ENCODE peak calls at places on chromosomes 5 and 9, in nine cellular contexts. Y is A549; G is AG10803; I is fibroblast of mammary gland; K is foreskin fibroblast; L is kidney; J is CD8-positive, alpha-beta T cell; X is fibroblast of the aortic adventitia; E is adrenal gland. B is an unnamed sample.

GRCh38 chr9:3516667-3517330 is 9.0 kb downstream of the RFX3 start:
- DNase-seq in Y (no peak), G (peak), I (no peak), K (no peak), L (no peak), J (no peak), X (no peak), E (no peak), B (no peak)

GRCh38 chr5:10456583-10457562 is 15.2 kb downstream of the ROPN1L start:
- DNase-seq in Y (no peak), G (peak), I (peak), K (peak), L (no peak), J (no peak), X (peak), E (no peak), B (peak)

GRCh38 chr9:104903609-104904008 is 24.3 kb downstream of the ABCA1 start:
- DNase-seq in Y (no peak), G (no peak), I (peak), K (peak), L (no peak), J (no peak), X (peak), E (no peak), B (no peak)

GRCh38 chr9:11206925-11207324 is 594.1 kb upstream of the PTPRD start:
- DNase-seq in Y (no peak), G (no peak), I (no peak), K (no peak), L (no peak), J (no peak), X (no peak), E (no peak), B (no peak)

GRCh38 chr5:38162625-38163024 is 95.7 kb upstream of the EGFLAM start:
- DNase-seq in Y (no peak), G (no peak), I (no peak), K (no peak), L (no peak), J (no peak), X (no peak), E (peak), B (no peak)

GRCh38 chr9:129352157-129352870 is 174.3 kb upstream of the IER5L start:
- DNase-seq in Y (no peak), G (no peak), I (no peak), K (peak), L (peak), J (no peak), X (no peak), E (no peak), B (no peak)

GRCh38 chr9:4548796-4549725 is 58.8 kb downstream of the SLC1A1 start:
- DNase-seq in Y (peak), G (peak), I (peak), K (no peak), L (no peak), J (no peak), X (no peak), E (no peak), B (no peak)

GRCh38 chr5:139565411-139566305 is 4.5 kb downstream of the UBE2D2 start:
- DNase-seq in Y (no peak), G (peak), I (peak), K (no peak), L (no peak), J (peak), X (peak), E (no peak), B (peak)

GRCh38 chr9:110575952-110576351 is 3.6 kb downstream of the SVEP1 start:
- DNase-seq in Y (no peak), G (peak), I (no peak), K (peak), L (no peak), J (no peak), X (peak), E (no peak), B (peak)

GRCh38 chr5:56535347-56535746 is 280.0 kb upstream of the MAP3K1 start:
- DNase-seq in Y (no peak), G (no peak), I (no peak), K (no peak), L (no peak), J (no peak), X (no peak), E (no peak), B (no peak)

GRCh38 chr9:7536310-7536939 is 263.2 kb downstream of the DMAC1 start:
- DNase-seq in Y (peak), G (peak), I (peak), K (peak), L (no peak), J (peak), X (peak), E (peak), B (peak)

GRCh38 chr9:109022909-109023308 is 9.6 kb upstream of the CTNNAL1 start:
- DNase-seq in Y (no peak), G (no peak), I (no peak), K (no peak), L (no peak), J (no peak), X (no peak), E (no peak), B (no peak)

GRCh38 chr9:108776920-108777650 is 78.7 kb downstream of the ACTL7B start:
- DNase-seq in Y (no peak), G (peak), I (peak), K (peak), L (no peak), J (no peak), X (peak), E (no peak), B (peak)

GRCh38 chr5:89280103-89281037 is 397.4 kb upstream of the MEF2C start:
- DNase-seq in Y (no peak), G (no peak), I (no peak), K (no peak), L (no peak), J (no peak), X (no peak), E (no peak), B (no peak)

GRCh38 chr5:33118761-33119415 is 321.9 kb upstream of the TARS1 start:
- DNase-seq in Y (no peak), G (peak), I (peak), K (peak), L (no peak), J (no peak), X (peak), E (no peak), B (no peak)

GRCh38 chr9:91422832-91423711 is 560 bp downstream of the NFIL3 start:
- DNase-seq in Y (peak), G (peak), I (peak), K (peak), L (peak), J (peak), X (peak), E (peak), B (peak)

GRCh38 chr5:144017119-144017518 is 153.3 kb downstream of the YIPF5 start:
- DNase-seq in Y (no peak), G (no peak), I (no peak), K (no peak), L (no peak), J (no peak), X (no peak), E (no peak), B (no peak)

GRCh38 chr5:172524573-172525021 is 70.3 kb upstream of the SH3PXD2B start:
- DNase-seq in Y (no peak), G (no peak), I (no peak), K (no peak), L (no peak), J (no peak), X (peak), E (no peak), B (no peak)

DNA sequence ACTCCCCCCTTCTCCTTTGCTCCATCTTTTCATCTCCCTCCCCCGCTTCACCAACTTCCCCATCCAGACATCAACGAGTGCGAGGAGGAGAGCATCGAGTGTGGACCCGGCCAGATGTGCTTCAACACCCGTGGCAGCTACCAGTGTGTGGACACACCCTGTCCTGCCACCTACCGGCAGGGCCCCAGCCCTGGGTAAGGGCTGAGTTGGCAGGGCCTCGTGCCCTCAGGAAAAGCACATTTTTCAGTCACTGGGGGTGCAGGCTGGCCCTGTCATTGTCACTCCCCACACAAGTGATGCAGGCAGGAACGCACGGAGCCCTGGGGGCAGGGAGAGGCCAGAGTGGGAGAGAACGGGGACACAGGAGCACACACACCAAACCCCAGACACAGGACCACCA is 12.4 kb upstream of the ASS1 start:
- DNase-seq in Y (peak), G (no peak), I (no peak), K (no peak), L (no peak), J (no peak), X (no peak), E (no peak), B (no peak)
- TF ChIP-seq CTCF in Y (no peak), G (no peak), I (no peak), K (peak), L (no peak), J (no peak), X (no peak), E (no peak), B (no peak)

GRCh38 chr9:9387511-9388115 is 1225.2 kb downstream of the PTPRD start:
- DNase-seq in Y (no peak), G (no peak), I (no peak), K (no peak), L (no peak), J (no peak), X (no peak), E (no peak), B (no peak)
- TF ChIP-seq CTCF in Y (no peak), G (no peak), I (no peak), K (no peak), L (no peak), J (no peak), X (no peak), E (no peak), B (no peak)

GRCh38 chr5:151223447-151224264 is at the start of gene CCDC69:
- DNase-seq in Y (peak), G (peak), I (peak), K (peak), L (peak), J (peak), X (peak), E (peak), B (peak)
- TF ChIP-seq CTCF in Y (peak), G (peak), I (peak), K (no peak), L (no peak), J (no peak), X (peak), E (peak), B (peak)

GRCh38 chr9:72753261-72753893 is 199.5 kb downstream of the ALDH1A1 start:
- DNase-seq in Y (peak), G (peak), I (peak), K (peak), L (no peak), J (no peak), X (peak), E (no peak), B (peak)
- TF ChIP-seq CTCF in Y (peak), G (peak), I (peak), K (peak), L (peak), J (no peak), X (peak), E (no peak), B (peak)

DNA sequence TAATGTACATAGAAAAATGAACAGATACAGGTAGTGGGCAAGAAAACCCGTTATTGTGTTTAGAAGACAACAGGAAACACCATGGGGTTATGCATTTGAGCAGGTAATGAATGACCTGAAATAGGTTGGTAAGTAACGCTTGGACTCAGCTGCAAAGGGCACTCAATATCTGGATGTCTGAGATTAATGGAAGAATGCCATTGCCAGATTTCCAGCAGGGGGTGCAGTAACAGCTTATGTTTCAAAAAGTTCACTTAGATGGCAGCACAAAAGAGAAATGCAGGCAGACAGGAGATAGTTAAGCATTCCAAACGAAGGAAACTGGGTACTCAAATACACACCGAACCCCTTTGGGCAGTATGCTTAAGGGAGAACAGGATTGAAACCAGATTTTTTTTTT is 285.5 kb upstream of the VLDLR start:
- DNase-seq in Y (no peak), G (peak), I (peak), K (peak), L (no peak), J (no peak), X (peak), E (no peak), B (peak)
- TF ChIP-seq CTCF in Y (peak), G (peak), I (no peak), K (peak), L (no peak), J (no peak), X (no peak), E (no peak), B (peak)

GRCh38 chr9:18791074-18791473 is 241.9 kb downstream of the SAXO1 start:
- DNase-seq in Y (no peak), G (no peak), I (no peak), K (no peak), L (no peak), J (no peak), X (no peak), E (no peak), B (peak)
- TF ChIP-seq CTCF in Y (peak), G (peak), I (peak), K (peak), L (peak), J (no peak), X (peak), E (no peak), B (peak)

GRCh38 chr5:148383564-148384388 is at the start of gene FBXO38:
- DNase-seq in Y (peak), G (peak), I (peak), K (peak), L (peak), J (peak), X (peak), E (peak), B (peak)
- TF ChIP-seq CTCF in Y (no peak), G (no peak), I (no peak), K (no peak), L (no peak), J (no peak), X (no peak), E (no peak), B (no peak)

GRCh38 chr9:95096807-95097206 is 220.7 kb downstream of the FANCC start:
- DNase-seq in Y (no peak), G (no peak), I (no peak), K (no peak), L (peak), J (no peak), X (no peak), E (no peak), B (no peak)
- TF ChIP-seq CTCF in Y (no peak), G (peak), I (no peak), K (no peak), L (no peak), J (no peak), X (no peak), E (no peak), B (peak)

DNA sequence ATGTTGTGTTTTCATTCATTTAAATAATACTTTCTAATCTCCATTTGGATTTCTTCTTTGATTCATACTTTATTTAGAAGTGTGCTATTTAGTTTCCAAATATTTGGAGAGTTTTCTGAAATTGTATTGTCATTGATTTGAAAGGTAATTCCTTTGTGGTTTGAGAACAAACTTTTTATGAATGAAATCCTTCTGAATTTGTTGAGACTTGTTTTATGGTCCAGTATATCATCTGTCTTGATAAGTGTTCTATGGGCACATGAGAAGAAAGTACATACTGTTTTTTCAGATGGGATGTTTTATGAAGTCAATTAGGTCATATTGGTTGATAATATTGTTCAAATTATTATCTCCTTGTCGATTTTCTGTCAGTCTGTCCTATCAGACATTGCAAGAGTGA is 953.8 kb downstream of the NR2F1-AS1 start:
- DNase-seq in Y (no peak), G (no peak), I (no peak), K (no peak), L (no peak), J (no peak), X (no peak), E (no peak), B (no peak)
- TF ChIP-seq CTCF in Y (no peak), G (no peak), I (no peak), K (no peak), L (no peak), J (no peak), X (no peak), E (no peak), B (no peak)